ENCODE peak calls at places on chromosome 4, in six cellular contexts. P is nephron progenitor cell; W is activated CD8-positive, alpha-beta memory T cell treated with anti-CD3 and anti-CD28 coated beads for 24 hours; G is endodermal cell; I is LoVo; K is anterior cingulate cortex. X is an unnamed sample.

GRCh38 chr4:41212221-41213203 is 1.8 kb downstream of the APBB2 start:
- DNase-seq in W (no peak), I (peak), G (peak), K (no peak), P (no peak), X (no peak)

GRCh38 chr4:74189331-74190043 is 31.6 kb downstream of the MTHFD2L start:
- DNase-seq in I (peak), P (peak), W (no peak), G (no peak), K (no peak), X (no peak)

GRCh38 chr4:4182835-4183568 is 43.7 kb downstream of the OTOP1 start:
- DNase-seq in K (no peak), W (no peak), G (peak), P (peak), I (no peak), X (peak)

GRCh38 chr4:12324965-12325364 is 896.3 kb upstream of the HS3ST1 start:
- DNase-seq in W (no peak), P (no peak), K (no peak), G (no peak), I (no peak), X (no peak)

GRCh38 chr4:76781698-76782595 is 116.0 kb downstream of the SOWAHB start:
- DNase-seq in G (peak), I (peak), W (no peak), P (no peak), K (no peak), X (no peak)

GRCh38 chr4:1964443-1964842 is 44.3 kb downstream of the NELFA start:
- DNase-seq in G (no peak), I (no peak), W (no peak), K (no peak), P (no peak), X (no peak)

GRCh38 chr4:27338530-27338929 is 477.9 kb downstream of the STIM2 start:
- DNase-seq in W (no peak), K (no peak), G (no peak), P (no peak), I (no peak), X (no peak)

GRCh38 chr4:87848622-87849351 is 16.0 kb downstream of the MEPE start:
- DNase-seq in G (peak), K (no peak), W (peak), I (peak), P (peak), X (no peak)

GRCh38 chr4:62119195-62119594 is 919.1 kb downstream of the ADGRL3 start:
- DNase-seq in G (no peak), K (no peak), W (no peak), I (no peak), P (no peak), X (no peak)

X was measured in activated T-cell treated with anti-CD3 and anti-CD28 coated beads, Interleukin-2, amount 50 U/mL, for 24 hours.